ENCODE peak calls at places on chromosomes 6 and 20, in five cellular contexts. E, C, M, U and I are unnamed samples.

GRCh38 chr6:114063956-114064355 is 93.0 kb upstream of the HDAC2 start:
- DNase-seq in E (no peak), C (peak), M (no peak), U (no peak), I (no peak)

GRCh38 chr6:154815938-154816820 is 83.0 kb downstream of the SCAF8 start:
- DNase-seq in E (no peak), C (no peak), M (no peak), U (no peak), I (no peak)

GRCh38 chr6:81562169-81562568 is 190.3 kb downstream of the TENT5A start:
- DNase-seq in E (no peak), C (peak), M (no peak), U (peak), I (no peak)

GRCh38 chr20:55375920-55376319 is 629.4 kb downstream of the CBLN4 start:
- DNase-seq in E (no peak), C (no peak), M (no peak), U (no peak), I (no peak)

GRCh38 chr6:168607272-168608112 is 166.5 kb downstream of the SMOC2 start:
- DNase-seq in E (no peak), C (peak), M (no peak), U (no peak), I (no peak)

GRCh38 chr6:25041676-25042598 is 106.2 kb upstream of the RIPOR2 start:
- DNase-seq in E (no peak), C (no peak), M (peak), U (no peak), I (peak)

GRCh38 chr20:18091624-18092023 is 33.9 kb upstream of the OVOL2 start:
- DNase-seq in E (no peak), C (peak), M (no peak), U (no peak), I (no peak)

GRCh38 chr6:10690651-10691445 is 3.6 kb downstream of the C6orf52 start:
- DNase-seq in E (no peak), C (peak), M (no peak), U (no peak), I (no peak)

GRCh38 chr6:37324131-37325033 is 29.4 kb upstream of the RNF8 start:
- DNase-seq in E (peak), C (peak), M (peak), U (no peak), I (peak)

GRCh38 chr6:99110004-99110403 is 162.3 kb upstream of the FBXL4 start:
- DNase-seq in E (no peak), C (no peak), M (no peak), U (no peak), I (no peak)

GRCh38 chr6:137471497-137471896 is 22.7 kb downstream of the OLIG3 start:
- DNase-seq in E (no peak), C (no peak), M (no peak), U (no peak), I (no peak)

GRCh38 chr6:30918675-30919074 is 4.6 kb downstream of the VARS2 start:
- DNase-seq in E (no peak), C (no peak), M (no peak), U (no peak), I (no peak)

GRCh38 chr6:151036869-151037680 is 171.6 kb downstream of the MTHFD1L start:
- DNase-seq in E (peak), C (peak), M (peak), U (no peak), I (peak)

GRCh38 chr6:160427312-160428068 is 79.3 kb downstream of the SLC22A3 start:
- DNase-seq in E (no peak), C (no peak), M (no peak), U (no peak), I (no peak)

GRCh38 chr20:1086273-1087213 is 31.9 kb upstream of the PSMF1 start:
- DNase-seq in E (no peak), C (no peak), M (no peak), U (no peak), I (peak)

GRCh38 chr20:23291575-23292240 is 58.9 kb upstream of the NXT1 start:
- DNase-seq in E (no peak), C (no peak), M (no peak), U (no peak), I (no peak)

GRCh38 chr6:27478141-27478705 is 5.3 kb upstream of the ZNF184 start:
- DNase-seq in E (no peak), C (peak), M (no peak), U (no peak), I (no peak)

GRCh38 chr6:138517635-138518034 is 18.3 kb upstream of the NHSL1 start:
- DNase-seq in E (peak), C (peak), M (peak), U (no peak), I (peak)

GRCh38 chr20:53676987-53677386 is 83.3 kb upstream of the ZNF217 start:
- DNase-seq in E (no peak), C (no peak), M (no peak), U (no peak), I (no peak)

GRCh38 chr20:4875578-4876067 is 125.7 kb downstream of the SLC23A2 start:
- DNase-seq in E (no peak), C (no peak), M (no peak), U (no peak), I (no peak)

GRCh38 chr6:18496462-18496861 is 109.3 kb downstream of the RNF144B start:
- DNase-seq in E (no peak), C (no peak), M (no peak), U (no peak), I (no peak)

GRCh38 chr6:82608777-82609176 is 245.2 kb downstream of the TPBG start:
- DNase-seq in E (no peak), C (no peak), M (no peak), U (no peak), I (no peak)

GRCh38 chr20:50798650-50799049 is 3.8 kb downstream of the BCAS4 start:
- DNase-seq in E (no peak), C (peak), M (no peak), U (no peak), I (no peak)

GRCh38 chr6:14506656-14507242 is 389.2 kb downstream of the CD83 start:
- DNase-seq in E (no peak), C (peak), M (no peak), U (no peak), I (no peak)

GRCh38 chr20:62994850-62995249 is 11.9 kb downstream of the BHLHE23 start:
- DNase-seq in E (no peak), C (no peak), M (no peak), U (no peak), I (no peak)

GRCh38 chr6:1873781-1874180 is 264.1 kb downstream of the FOXC1 start:
- DNase-seq in E (no peak), C (no peak), M (no peak), U (no peak), I (no peak)

GRCh38 chr6:125273965-125274364 is 27.8 kb downstream of the HDDC2 start:
- DNase-seq in E (no peak), C (peak), M (no peak), U (no peak), I (no peak)

GRCh38 chr20:35264755-35265154 is 13.2 kb downstream of the MMP24OS start:
- DNase-seq in E (no peak), C (peak), M (no peak), U (no peak), I (no peak)

GRCh38 chr6:4460595-4461475 is 315.4 kb upstream of the CDYL start:
- DNase-seq in E (no peak), C (peak), M (no peak), U (peak), I (no peak)

GRCh38 chr6:75266716-75267291 is 17.8 kb downstream of the TMEM30A start:
- DNase-seq in E (no peak), C (peak), M (no peak), U (peak), I (no peak)